ENCODE peak calls at places on chromosomes 5 and 9, in seven cellular contexts. C, J, L, E, R, S and W are unnamed samples.

GRCh38 chr5:149144637-149145036 is 3.3 kb downstream of the ABLIM3 start:
- DNase-seq in C (no peak), J (no peak), L (no peak), E (no peak), R (no peak), S (no peak), W (no peak)

GRCh38 chr9:83431470-83432060 is 106.6 kb downstream of the FRMD3 start:
- DNase-seq in C (no peak), J (no peak), L (no peak), E (no peak), R (no peak), S (no peak), W (no peak)

GRCh38 chr9:37760416-37761165 is 7.0 kb downstream of the TRMT10B start:
- DNase-seq in C (no peak), J (no peak), L (no peak), E (no peak), R (no peak), S (no peak), W (no peak)

GRCh38 chr9:74770508-74771261 is 117.0 kb downstream of the TRPM6 start:
- DNase-seq in C (no peak), J (peak; percentile 44), L (no peak), E (peak; percentile 4), R (no peak), S (no peak), W (no peak)

GRCh38 chr9:101791938-101792337 is 53.5 kb upstream of the GRIN3A start:
- DNase-seq in C (peak; percentile 67), J (peak; percentile 17), L (no peak), E (no peak), R (no peak), S (no peak), W (no peak)

GRCh38 chr9:112556497-112557085 is 70.0 kb downstream of the KIAA1958 start:
- DNase-seq in C (no peak), J (no peak), L (no peak), E (no peak), R (no peak), S (no peak), W (no peak)

GRCh38 chr9:3243676-3244075 is 282.1 kb downstream of the RFX3 start:
- DNase-seq in C (no peak), J (no peak), L (no peak), E (no peak), R (no peak), S (no peak), W (no peak)

GRCh38 chr5:103098993-103099392 is 20.9 kb downstream of the GIN1 start:
- DNase-seq in C (no peak), J (no peak), L (no peak), E (no peak), R (no peak), S (no peak), W (no peak)

GRCh38 chr5:169576181-169576598 is 7.4 kb upstream of the SPDL1 start:
- DNase-seq in C (no peak), J (no peak), L (no peak), E (no peak), R (no peak), S (no peak), W (no peak)

GRCh38 chr5:17679597-17680187 is 45.4 kb downstream of the TAF11L14 start:
- DNase-seq in C (no peak), J (no peak), L (no peak), E (no peak), R (no peak), S (no peak), W (no peak)

GRCh38 chr5:144276034-144276822 is 105.6 kb downstream of the KCTD16 start:
- DNase-seq in C (no peak), J (no peak), L (no peak), E (no peak), R (no peak), S (no peak), W (no peak)

GRCh38 chr5:1733369-1733768 is 66.3 kb downstream of the MRPL36 start:
- DNase-seq in C (no peak), J (no peak), L (no peak), E (no peak), R (no peak), S (no peak), W (peak; percentile 70)

GRCh38 chr5:180294913-180295555 is 3.2 kb upstream of the MAPK9 start:
- DNase-seq in C (no peak), J (no peak), L (no peak), E (no peak), R (no peak), S (no peak), W (no peak)

GRCh38 chr5:151772868-151773561 is 1.3 kb downstream of the G3BP1 start:
- DNase-seq in C (no peak), J (no peak), L (no peak), E (no peak), R (no peak), S (no peak), W (no peak)

GRCh38 chr9:121636411-121636865 is 15.0 kb upstream of the DAB2IP start:
- DNase-seq in C (no peak), J (no peak), L (no peak), E (no peak), R (no peak), S (no peak), W (no peak)

GRCh38 chr5:84650448-84650847 is 265.8 kb upstream of the EDIL3 start:
- DNase-seq in C (no peak), J (no peak), L (no peak), E (no peak), R (no peak), S (no peak), W (no peak)

GRCh38 chr5:134738963-134739661 is 764 bp downstream of the CAMLG start:
- DNase-seq in C (peak; percentile 27), J (peak; percentile 21), L (no peak), E (no peak), R (peak; percentile 18), S (no peak), W (peak; percentile 70)